ENCODE peak calls at places on chromosomes 6 and 20, in seven cellular contexts. One of them, this sample, is unnamed.

GRCh38 chr6:138593100-138593877 is 94.0 kb upstream of the NHSL1 start:
- DNase-seq in ovary: peak; percentile 39
- DNase-seq in A549: peak; percentile 70
- DNase-seq in adrenal gland: peak; percentile 82
- DNase-seq in K562: no peak
- DNase-seq in GM12878: peak; percentile 86
- DNase-seq in heart left ventricle: peak; percentile 69
- DNase-seq in this sample: peak; percentile 21

GRCh38 chr20:3812975-3813599 is 7.3 kb upstream of the AP5S1 start:
- DNase-seq in adrenal gland: no peak
- DNase-seq in heart left ventricle: no peak
- DNase-seq in K562: no peak
- DNase-seq in ovary: no peak
- DNase-seq in GM12878: no peak
- DNase-seq in A549: no peak
- DNase-seq in this sample: no peak

GRCh38 chr6:50390416-50390815 is 322.9 kb upstream of the TFAP2D start:
- DNase-seq in K562: no peak
- DNase-seq in ovary: no peak
- DNase-seq in GM12878: no peak
- DNase-seq in adrenal gland: no peak
- DNase-seq in A549: no peak
- DNase-seq in heart left ventricle: no peak
- DNase-seq in this sample: no peak

GRCh38 chr20:46512943-46513844 is at the start of gene ZNF334:
- DNase-seq in K562: peak; percentile 44
- DNase-seq in adrenal gland: peak; percentile 82
- DNase-seq in heart left ventricle: peak; percentile 81
- DNase-seq in A549: no peak
- DNase-seq in ovary: peak; percentile 60
- DNase-seq in GM12878: no peak
- DNase-seq in this sample: no peak

GRCh38 chr6:8026800-8027199 is 37.4 kb downstream of the BLOC1S5 start:
- DNase-seq in A549: no peak
- DNase-seq in K562: no peak
- DNase-seq in GM12878: no peak
- DNase-seq in adrenal gland: no peak
- DNase-seq in ovary: no peak
- DNase-seq in heart left ventricle: no peak
- DNase-seq in this sample: no peak

GRCh38 chr6:119848706-119849105 is 499.1 kb upstream of the MAN1A1 start:
- DNase-seq in K562: no peak
- DNase-seq in heart left ventricle: no peak
- DNase-seq in GM12878: no peak
- DNase-seq in ovary: no peak
- DNase-seq in adrenal gland: no peak
- DNase-seq in A549: no peak
- DNase-seq in this sample: no peak

GRCh38 chr20:10322073-10323012 is 103.7 kb downstream of the SNAP25 start:
- DNase-seq in ovary: no peak
- DNase-seq in K562: no peak
- DNase-seq in GM12878: no peak
- DNase-seq in adrenal gland: no peak
- DNase-seq in A549: no peak
- DNase-seq in heart left ventricle: no peak
- DNase-seq in this sample: no peak

GRCh38 chr6:33967966-33968724 is 164.3 kb upstream of the MLN start:
- DNase-seq in ovary: no peak
- DNase-seq in A549: peak; percentile 18
- DNase-seq in GM12878: no peak
- DNase-seq in adrenal gland: no peak
- DNase-seq in K562: peak; percentile 42
- DNase-seq in heart left ventricle: no peak
- DNase-seq in this sample: no peak

GRCh38 chr6:136604928-136605485 is 54.8 kb upstream of the MAP7 start:
- DNase-seq in K562: no peak
- DNase-seq in adrenal gland: no peak
- DNase-seq in ovary: peak; percentile 56
- DNase-seq in A549: no peak
- DNase-seq in heart left ventricle: no peak
- DNase-seq in GM12878: no peak
- DNase-seq in this sample: no peak

GRCh38 chr6:94953867-94954631 is 623.3 kb upstream of the MANEA start:
- DNase-seq in adrenal gland: no peak
- DNase-seq in A549: no peak
- DNase-seq in ovary: no peak
- DNase-seq in K562: no peak
- DNase-seq in GM12878: peak; percentile 1
- DNase-seq in heart left ventricle: no peak
- DNase-seq in this sample: no peak

DNA sequence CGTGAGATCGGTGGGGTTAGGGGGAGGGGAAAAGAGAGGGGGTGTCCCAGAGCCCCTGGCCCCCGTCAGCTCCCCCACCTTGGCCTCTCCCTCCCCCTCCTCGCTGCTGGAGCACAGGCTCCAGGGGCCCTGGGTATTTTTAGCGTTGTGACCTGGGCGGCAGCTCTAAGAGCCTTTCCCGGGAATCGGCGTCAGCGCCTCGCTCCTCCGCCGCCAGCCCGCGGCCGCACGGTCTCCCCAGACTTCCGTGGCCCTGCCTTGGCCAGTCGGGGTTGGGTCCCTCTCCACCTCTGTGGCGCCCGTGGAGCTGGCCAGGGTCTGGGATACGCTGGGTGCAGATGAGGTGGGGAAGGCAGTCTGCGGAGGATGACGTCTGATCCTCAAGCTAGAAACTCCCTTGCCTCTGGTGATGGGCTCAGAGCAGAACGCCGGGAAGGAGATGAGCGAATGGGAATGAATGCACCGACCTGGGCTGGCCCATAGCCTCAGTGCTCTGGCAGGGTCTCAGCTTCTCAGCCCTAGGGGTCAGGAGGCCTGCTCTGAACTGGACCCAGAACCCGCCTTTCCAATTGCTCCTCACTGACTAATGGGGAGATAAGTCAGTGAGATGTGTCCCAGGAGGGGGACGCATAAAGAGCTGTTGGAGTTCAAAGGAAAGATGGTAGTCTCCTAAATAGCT is 883 bp upstream of the DBNDD2 start:
- DNase-seq in ovary: peak; percentile 55
- DNase-seq in K562: peak; percentile 50
- DNase-seq in adrenal gland: peak; percentile 79
- DNase-seq in GM12878: no peak
- DNase-seq in A549: no peak
- DNase-seq in heart left ventricle: peak; percentile 89
- DNase-seq in this sample: no peak
- TF ChIP-seq POLR2A in ovary: no peak
- TF ChIP-seq POLR2A in K562: no peak
- TF ChIP-seq POLR2A in adrenal gland: peak; percentile 36
- TF ChIP-seq POLR2A in GM12878: no peak
- TF ChIP-seq POLR2A in A549: no peak
- TF ChIP-seq POLR2A in heart left ventricle: peak; percentile 69
- TF ChIP-seq POLR2A in this sample: peak; percentile 61

DNA sequence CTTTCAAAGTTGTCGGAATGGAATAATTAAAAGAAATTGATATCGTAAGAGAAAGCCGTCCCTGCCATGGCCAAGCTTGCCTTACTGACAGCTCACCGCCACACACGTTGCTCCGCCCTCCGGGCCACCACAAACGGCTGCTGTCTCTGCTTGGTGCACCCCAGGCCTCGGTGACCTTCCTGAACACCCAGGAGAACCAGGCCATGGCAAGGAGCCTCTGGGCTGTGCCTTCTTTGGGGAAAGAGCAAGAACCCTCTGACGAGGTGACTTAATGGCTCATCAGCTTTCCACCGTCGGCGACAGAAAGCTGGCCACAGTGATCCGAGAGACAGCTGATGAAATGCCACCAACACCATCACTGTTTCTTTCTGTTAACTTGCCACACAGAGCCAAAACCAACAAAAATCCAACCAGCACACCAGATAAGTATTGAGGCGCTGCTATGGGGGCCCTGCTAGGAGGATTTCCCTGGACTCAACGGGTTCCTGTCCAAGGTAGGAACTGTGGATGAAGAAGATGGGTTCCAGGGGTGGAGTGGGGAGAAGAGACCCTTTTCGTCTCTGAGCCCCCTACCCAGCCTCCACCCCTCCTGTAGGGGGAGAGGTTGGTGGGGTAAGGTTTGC is 61.4 kb downstream of the NPEPL1 start:
- DNase-seq in A549: no peak
- DNase-seq in ovary: no peak
- DNase-seq in adrenal gland: no peak
- DNase-seq in GM12878: no peak
- DNase-seq in K562: no peak
- DNase-seq in heart left ventricle: no peak
- DNase-seq in this sample: no peak
- H3K4me3 ChIP-seq in A549: no peak overlapping the region
- H3K4me3 ChIP-seq in ovary: no peak overlapping the region
- H3K4me3 ChIP-seq in adrenal gland: no peak overlapping the region
- H3K4me3 ChIP-seq in GM12878: no peak overlapping the region
- H3K4me3 ChIP-seq in K562: no peak overlapping the region
- H3K4me3 ChIP-seq in heart left ventricle: no peak overlapping the region
- H3K4me3 ChIP-seq in this sample: no peak overlapping the region

DNA sequence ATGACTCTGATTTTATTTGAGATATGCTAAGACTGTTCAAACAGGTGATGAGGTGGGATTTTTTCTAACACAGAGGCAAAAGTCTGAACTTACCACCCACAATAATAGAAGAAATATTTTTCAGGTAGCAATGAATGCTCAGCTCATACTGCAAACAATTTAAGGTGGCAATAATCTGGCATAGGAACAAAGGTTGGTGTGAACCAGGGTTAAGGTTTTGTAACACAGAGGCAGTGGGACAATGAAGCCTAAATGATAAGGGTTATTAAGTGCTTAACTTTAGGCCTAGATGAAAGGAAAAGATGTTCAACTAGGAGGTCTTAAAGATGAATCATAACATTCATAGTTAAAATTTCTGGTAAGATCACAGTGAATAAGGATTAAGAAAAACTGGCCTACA is 4.9 kb downstream of the ASCC3 start:
- DNase-seq in K562: no peak
- DNase-seq in heart left ventricle: no peak
- DNase-seq in ovary: no peak
- DNase-seq in A549: no peak
- DNase-seq in GM12878: no peak
- DNase-seq in adrenal gland: no peak
- DNase-seq in this sample: no peak
- H3K27ac ChIP-seq in K562: no peak overlapping the region
- H3K27ac ChIP-seq in heart left ventricle: no peak overlapping the region
- H3K27ac ChIP-seq in ovary: no peak overlapping the region
- H3K27ac ChIP-seq in A549: no peak overlapping the region
- H3K27ac ChIP-seq in GM12878: no peak overlapping the region
- H3K27ac ChIP-seq in adrenal gland: no peak overlapping the region
- H3K27ac ChIP-seq in this sample: no peak overlapping the region

DNA sequence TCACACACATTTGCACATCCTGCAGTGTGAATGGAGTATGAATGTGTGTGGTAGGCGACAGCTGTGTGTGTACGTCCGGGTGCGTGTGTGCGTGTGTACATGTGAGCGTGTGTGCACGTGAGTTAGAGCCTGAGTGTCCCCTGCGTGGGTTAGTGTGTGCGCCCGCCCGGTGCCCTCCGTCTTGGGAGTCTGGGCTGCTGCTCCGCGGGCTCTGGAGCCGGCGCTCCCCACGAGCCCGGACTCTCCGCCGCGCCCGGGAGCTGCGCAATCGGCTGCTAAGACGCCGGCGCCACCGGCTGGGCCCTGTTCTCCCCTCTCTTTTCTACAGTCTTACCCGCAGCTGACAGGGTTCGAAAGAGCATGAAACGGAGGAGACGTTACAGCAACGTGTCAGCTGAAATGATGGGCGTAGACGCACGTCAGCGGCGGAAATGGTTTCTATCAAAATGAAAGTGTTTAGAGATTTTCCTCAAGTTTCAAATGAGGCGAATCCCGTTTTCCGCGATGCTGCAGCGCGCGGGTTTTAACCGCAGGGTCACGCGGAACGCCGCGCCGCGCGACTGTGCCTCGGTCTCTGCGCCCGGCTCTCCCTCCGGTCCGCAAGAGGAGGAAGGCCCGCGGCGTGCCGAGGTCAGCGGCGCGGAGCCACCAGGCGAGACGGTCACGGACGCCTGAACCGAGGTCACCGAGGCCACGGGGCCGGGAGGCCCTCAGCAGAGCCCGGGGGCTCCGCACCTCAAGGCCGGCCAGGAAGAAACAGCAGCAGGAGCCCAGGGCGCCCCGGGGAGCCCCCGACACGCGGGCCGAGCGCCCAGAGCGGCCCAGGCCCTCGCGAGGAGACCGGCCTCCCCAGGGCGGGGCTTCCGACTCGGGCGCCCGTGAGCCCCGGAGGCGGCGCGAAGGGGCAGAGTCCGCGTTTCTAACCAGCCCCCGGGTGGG is 95.3 kb upstream of the BHLHE23 start:
- DNase-seq in adrenal gland: peak; percentile 59
- DNase-seq in GM12878: no peak
- DNase-seq in heart left ventricle: no peak
- DNase-seq in A549: no peak
- DNase-seq in ovary: peak; percentile 24
- DNase-seq in K562: no peak
- DNase-seq in this sample: no peak
- TF ChIP-seq POLR2A in adrenal gland: no peak
- TF ChIP-seq POLR2A in GM12878: peak; percentile 3
- TF ChIP-seq POLR2A in heart left ventricle: no peak
- TF ChIP-seq POLR2A in A549: no peak
- TF ChIP-seq POLR2A in ovary: no peak
- TF ChIP-seq POLR2A in K562: no peak
- TF ChIP-seq POLR2A in this sample: no peak

GRCh38 chr6:28356666-28357020 is 6.9 kb downstream of the ZKSCAN3 start:
- DNase-seq in heart left ventricle: no peak
- DNase-seq in K562: no peak
- DNase-seq in A549: no peak
- DNase-seq in GM12878: no peak
- DNase-seq in adrenal gland: no peak
- DNase-seq in ovary: no peak
- DNase-seq in this sample: no peak
- H3K4me3 ChIP-seq in heart left ventricle: peak overlapping the region; percentile 62
- H3K4me3 ChIP-seq in K562: no peak overlapping the region
- H3K4me3 ChIP-seq in A549: no peak overlapping the region
- H3K4me3 ChIP-seq in GM12878: no peak overlapping the region
- H3K4me3 ChIP-seq in adrenal gland: no peak overlapping the region
- H3K4me3 ChIP-seq in ovary: no peak overlapping the region
- H3K4me3 ChIP-seq in this sample: no peak overlapping the region

GRCh38 chr20:51569815-51570741 is 27.6 kb upstream of the NFATC2 start:
- DNase-seq in ovary: no peak
- DNase-seq in heart left ventricle: peak; percentile 87
- DNase-seq in A549: peak; percentile 47
- DNase-seq in GM12878: no peak
- DNase-seq in K562: no peak
- DNase-seq in adrenal gland: no peak
- DNase-seq in this sample: peak; percentile 89
- H3K27ac ChIP-seq in ovary: no peak overlapping the region
- H3K27ac ChIP-seq in heart left ventricle: peak overlapping the region; percentile 85
- H3K27ac ChIP-seq in A549: peak overlapping the region; percentile 50
- H3K27ac ChIP-seq in GM12878: no peak overlapping the region
- H3K27ac ChIP-seq in K562: no peak overlapping the region
- H3K27ac ChIP-seq in adrenal gland: no peak overlapping the region
- H3K27ac ChIP-seq in this sample: peak overlapping the region; percentile 89

This sample was measured in gastrocnemius medialis.